ENCODE peak calls at places on chromosomes 13 and 19, in seven cellular contexts. One of them, this sample, is unnamed.

GRCh38 chr13:94778986-94779385 is 66.6 kb upstream of the SOX21 start:
- DNase-seq in occipital lobe: no peak
- DNase-seq in HFF-Myc: no peak
- DNase-seq in glutamatergic neuron: no peak
- DNase-seq in central memory CD4-positive, alpha-beta T cell: no peak
- DNase-seq in NCI-H1092 treated with DMSO at 0.1 percent for 48 hours: no peak
- DNase-seq in hippocampal formation: no peak
- DNase-seq in this sample: no peak

GRCh38 chr19:47107201-47107952 is 6.2 kb downstream of the ZC3H4 start:
- DNase-seq in occipital lobe: peak; percentile 37
- DNase-seq in NCI-H1092 treated with DMSO at 0.1 percent for 48 hours: no peak
- DNase-seq in HFF-Myc: no peak
- DNase-seq in glutamatergic neuron: no peak
- DNase-seq in hippocampal formation: peak; percentile 22
- DNase-seq in central memory CD4-positive, alpha-beta T cell: peak; percentile 22
- DNase-seq in this sample: no peak

GRCh38 chr13:66805657-66806056 is 424.5 kb downstream of the PCDH9 start:
- DNase-seq in central memory CD4-positive, alpha-beta T cell: no peak
- DNase-seq in occipital lobe: no peak
- DNase-seq in NCI-H1092 treated with DMSO at 0.1 percent for 48 hours: peak; percentile 48
- DNase-seq in HFF-Myc: no peak
- DNase-seq in hippocampal formation: no peak
- DNase-seq in glutamatergic neuron: no peak
- DNase-seq in this sample: no peak

GRCh38 chr13:100588350-100589177 is at the start of gene GGACT:
- DNase-seq in NCI-H1092 treated with DMSO at 0.1 percent for 48 hours: peak; percentile 72
- DNase-seq in HFF-Myc: no peak
- DNase-seq in central memory CD4-positive, alpha-beta T cell: peak; percentile 82
- DNase-seq in glutamatergic neuron: peak; percentile 88
- DNase-seq in occipital lobe: peak; percentile 10
- DNase-seq in hippocampal formation: no peak
- DNase-seq in this sample: peak; percentile 73

GRCh38 chr13:95509521-95510315 is 42.8 kb upstream of the CLDN10 start:
- DNase-seq in NCI-H1092 treated with DMSO at 0.1 percent for 48 hours: no peak
- DNase-seq in central memory CD4-positive, alpha-beta T cell: no peak
- DNase-seq in HFF-Myc: no peak
- DNase-seq in occipital lobe: no peak
- DNase-seq in glutamatergic neuron: no peak
- DNase-seq in hippocampal formation: no peak
- DNase-seq in this sample: no peak

GRCh38 chr19:29672933-29673336 is 7.7 kb downstream of the PLEKHF1 start:
- DNase-seq in hippocampal formation: no peak
- DNase-seq in occipital lobe: no peak
- DNase-seq in glutamatergic neuron: no peak
- DNase-seq in NCI-H1092 treated with DMSO at 0.1 percent for 48 hours: no peak
- DNase-seq in HFF-Myc: no peak
- DNase-seq in central memory CD4-positive, alpha-beta T cell: peak; percentile 94
- DNase-seq in this sample: no peak

GRCh38 chr19:8360196-8360595 is 3.8 kb upstream of the ANGPTL4 start:
- DNase-seq in glutamatergic neuron: no peak
- DNase-seq in HFF-Myc: no peak
- DNase-seq in hippocampal formation: no peak
- DNase-seq in central memory CD4-positive, alpha-beta T cell: no peak
- DNase-seq in NCI-H1092 treated with DMSO at 0.1 percent for 48 hours: no peak
- DNase-seq in occipital lobe: no peak
- DNase-seq in this sample: no peak

GRCh38 chr19:44142014-44142523 is 715 bp downstream of the ZNF234 start:
- DNase-seq in occipital lobe: peak; percentile 6
- DNase-seq in central memory CD4-positive, alpha-beta T cell: no peak
- DNase-seq in glutamatergic neuron: no peak
- DNase-seq in NCI-H1092 treated with DMSO at 0.1 percent for 48 hours: no peak
- DNase-seq in HFF-Myc: no peak
- DNase-seq in hippocampal formation: no peak
- DNase-seq in this sample: no peak

GRCh38 chr19:33785795-33786194 is 10.9 kb upstream of the KCTD15 start:
- DNase-seq in hippocampal formation: no peak
- DNase-seq in central memory CD4-positive, alpha-beta T cell: no peak
- DNase-seq in glutamatergic neuron: no peak
- DNase-seq in NCI-H1092 treated with DMSO at 0.1 percent for 48 hours: no peak
- DNase-seq in occipital lobe: no peak
- DNase-seq in HFF-Myc: no peak
- DNase-seq in this sample: no peak

GRCh38 chr19:19460258-19460731 is 54.8 kb downstream of the GATAD2A start:
- DNase-seq in HFF-Myc: no peak
- DNase-seq in central memory CD4-positive, alpha-beta T cell: no peak
- DNase-seq in hippocampal formation: no peak
- DNase-seq in occipital lobe: no peak
- DNase-seq in NCI-H1092 treated with DMSO at 0.1 percent for 48 hours: no peak
- DNase-seq in glutamatergic neuron: no peak
- DNase-seq in this sample: no peak

GRCh38 chr19:53772943-53773342 is 51.2 kb downstream of the NLRP12 start:
- DNase-seq in hippocampal formation: peak; percentile 0
- DNase-seq in HFF-Myc: peak; percentile 30
- DNase-seq in occipital lobe: no peak
- DNase-seq in NCI-H1092 treated with DMSO at 0.1 percent for 48 hours: peak; percentile 21
- DNase-seq in central memory CD4-positive, alpha-beta T cell: peak; percentile 17
- DNase-seq in glutamatergic neuron: peak; percentile 63
- DNase-seq in this sample: no peak

GRCh38 chr19:48023518-48023917 is 20.4 kb downstream of the CABP5 start:
- DNase-seq in HFF-Myc: no peak
- DNase-seq in glutamatergic neuron: no peak
- DNase-seq in occipital lobe: no peak
- DNase-seq in central memory CD4-positive, alpha-beta T cell: no peak
- DNase-seq in hippocampal formation: no peak
- DNase-seq in NCI-H1092 treated with DMSO at 0.1 percent for 48 hours: no peak
- DNase-seq in this sample: no peak

GRCh38 chr19:57563547-57563946 is 3.9 kb upstream of the ZNF550 start:
- DNase-seq in occipital lobe: no peak
- DNase-seq in HFF-Myc: no peak
- DNase-seq in glutamatergic neuron: no peak
- DNase-seq in central memory CD4-positive, alpha-beta T cell: no peak
- DNase-seq in hippocampal formation: no peak
- DNase-seq in NCI-H1092 treated with DMSO at 0.1 percent for 48 hours: no peak
- DNase-seq in this sample: no peak

GRCh38 chr13:26495749-26496148 is 61.7 kb upstream of the WASF3 start:
- DNase-seq in glutamatergic neuron: no peak
- DNase-seq in HFF-Myc: no peak
- DNase-seq in central memory CD4-positive, alpha-beta T cell: no peak
- DNase-seq in occipital lobe: no peak
- DNase-seq in NCI-H1092 treated with DMSO at 0.1 percent for 48 hours: no peak
- DNase-seq in hippocampal formation: no peak
- DNase-seq in this sample: no peak

GRCh38 chr13:24267283-24267682 is 42.1 kb upstream of the C1QTNF9 start:
- DNase-seq in central memory CD4-positive, alpha-beta T cell: peak; percentile 69
- DNase-seq in glutamatergic neuron: no peak
- DNase-seq in occipital lobe: no peak
- DNase-seq in HFF-Myc: no peak
- DNase-seq in NCI-H1092 treated with DMSO at 0.1 percent for 48 hours: no peak
- DNase-seq in hippocampal formation: peak; percentile 11
- DNase-seq in this sample: no peak

GRCh38 chr13:113527272-113527958 is 36.9 kb upstream of the DCUN1D2 start:
- DNase-seq in hippocampal formation: no peak
- DNase-seq in central memory CD4-positive, alpha-beta T cell: no peak
- DNase-seq in occipital lobe: no peak
- DNase-seq in glutamatergic neuron: no peak
- DNase-seq in NCI-H1092 treated with DMSO at 0.1 percent for 48 hours: no peak
- DNase-seq in HFF-Myc: no peak
- DNase-seq in this sample: no peak

GRCh38 chr13:31611214-31611613 is 128.1 kb upstream of the RXFP2 start:
- DNase-seq in NCI-H1092 treated with DMSO at 0.1 percent for 48 hours: no peak
- DNase-seq in hippocampal formation: no peak
- DNase-seq in glutamatergic neuron: no peak
- DNase-seq in occipital lobe: no peak
- DNase-seq in HFF-Myc: no peak
- DNase-seq in central memory CD4-positive, alpha-beta T cell: no peak
- DNase-seq in this sample: no peak

GRCh38 chr13:108859202-108860012 is 230.0 kb downstream of the MYO16 start:
- DNase-seq in glutamatergic neuron: no peak
- DNase-seq in NCI-H1092 treated with DMSO at 0.1 percent for 48 hours: no peak
- DNase-seq in occipital lobe: no peak
- DNase-seq in central memory CD4-positive, alpha-beta T cell: no peak
- DNase-seq in hippocampal formation: no peak
- DNase-seq in HFF-Myc: peak; percentile 95
- DNase-seq in this sample: no peak

GRCh38 chr19:40718774-40719391 is 2.0 kb downstream of the ITPKC start:
- DNase-seq in NCI-H1092 treated with DMSO at 0.1 percent for 48 hours: no peak
- DNase-seq in HFF-Myc: no peak
- DNase-seq in occipital lobe: no peak
- DNase-seq in glutamatergic neuron: peak; percentile 54
- DNase-seq in hippocampal formation: no peak
- DNase-seq in central memory CD4-positive, alpha-beta T cell: no peak
- DNase-seq in this sample: peak; percentile 87

GRCh38 chr19:35296644-35297514 is 4.9 kb downstream of the MAG start:
- DNase-seq in hippocampal formation: no peak
- DNase-seq in occipital lobe: no peak
- DNase-seq in glutamatergic neuron: no peak
- DNase-seq in HFF-Myc: no peak
- DNase-seq in central memory CD4-positive, alpha-beta T cell: no peak
- DNase-seq in NCI-H1092 treated with DMSO at 0.1 percent for 48 hours: no peak
- DNase-seq in this sample: no peak

GRCh38 chr19:44306283-44306682 is 1.5 kb upstream of the ZNF235 start:
- DNase-seq in glutamatergic neuron: no peak
- DNase-seq in hippocampal formation: no peak
- DNase-seq in HFF-Myc: no peak
- DNase-seq in NCI-H1092 treated with DMSO at 0.1 percent for 48 hours: no peak
- DNase-seq in occipital lobe: no peak
- DNase-seq in central memory CD4-positive, alpha-beta T cell: no peak
- DNase-seq in this sample: no peak

This sample was measured in suprapubic skin.